ENCODE peak calls at places on chromosome 10, in four cellular contexts. R, V, Q and J are unnamed samples.

GRCh38 chr10:117544729-117545140 is 2.2 kb downstream of the EMX2 start:
- DNase-seq in R (no peak), V (no peak), Q (no peak), J (no peak)

GRCh38 chr10:13659887-13660544 is 73.3 kb downstream of the PRPF18 start:
- DNase-seq in R (no peak), V (peak), Q (peak), J (peak)

GRCh38 chr10:112981553-112981952 is 31.5 kb downstream of the TCF7L2 start:
- DNase-seq in R (no peak), V (peak), Q (peak), J (no peak)

GRCh38 chr10:74635655-74636054 is 190.7 kb upstream of the KAT6B start:
- DNase-seq in R (no peak), V (no peak), Q (no peak), J (no peak)

GRCh38 chr10:122894261-122894944 is 15.0 kb upstream of the FAM24B start:
- DNase-seq in R (no peak), V (peak), Q (no peak), J (no peak)

GRCh38 chr10:84613336-84614021 is 285.1 kb downstream of the CCSER2 start:
- DNase-seq in R (no peak), V (peak), Q (peak), J (no peak)

GRCh38 chr10:131901181-131901829 is 497 bp downstream of the PPP2R2D start:
- DNase-seq in R (peak), V (peak), Q (peak), J (peak)

GRCh38 chr10:10396601-10397000 is 621.1 kb upstream of the CELF2 start:
- DNase-seq in R (no peak), V (no peak), Q (no peak), J (no peak)

GRCh38 chr10:131174651-131175540 is 136.6 kb downstream of the TCERG1L start:
- DNase-seq in R (no peak), V (no peak), Q (no peak), J (no peak)

GRCh38 chr10:100046088-100046487 is 35.6 kb downstream of the CPN1 start:
- DNase-seq in R (peak), V (peak), Q (peak), J (peak)

GRCh38 chr10:21171936-21172773 is 275.0 kb upstream of the NEBL start:
- DNase-seq in R (no peak), V (no peak), Q (no peak), J (no peak)

GRCh38 chr10:89213191-89213808 is 6.2 kb upstream of the CH25H start:
- DNase-seq in R (no peak), V (peak), Q (peak), J (peak)

GRCh38 chr10:24951201-24952145 is 933 bp downstream of the PRTFDC1 start:
- DNase-seq in R (no peak), V (peak), Q (peak), J (peak)

GRCh38 chr10:73358331-73359279 is at the start of gene CFAP70:
- DNase-seq in R (no peak), V (peak), Q (peak), J (peak)

GRCh38 chr10:13684252-13684791 is 97.6 kb downstream of the PRPF18 start:
- DNase-seq in R (peak), V (no peak), Q (peak), J (peak)

GRCh38 chr10:24882047-24882698 is 70.2 kb downstream of the PRTFDC1 start:
- DNase-seq in R (no peak), V (peak), Q (peak), J (no peak)

GRCh38 chr10:131271195-131271880 is 40.2 kb downstream of the TCERG1L start:
- DNase-seq in R (no peak), V (no peak), Q (no peak), J (no peak)